ENCODE peak calls at places on chromosomes 3 and 15, in eight cellular contexts. O is PC-9, X is brain microvascular endothelial cell, V is bronchial epithelial cell, N is GM23248, H is SJSA1, R is adrenal gland, Q is endothelial cell of umbilical vein. I is an unnamed sample. For H3K36me3 and H3K27me3, the result is how much of the 10 kb centered on the place peaks cover.

GRCh38 chr15:38354321-38354929 is 99.5 kb upstream of the FAM98B start:
- DNase-seq in R (peak), O (peak), N (peak), X (peak), V (peak), Q (peak), H (peak), I (peak)

GRCh38 chr15:75928680-75929608 is 25.3 kb downstream of the FBXO22 start:
- DNase-seq in Q (no peak), N (peak), X (peak), O (no peak), V (peak), R (no peak), H (no peak), I (no peak)

GRCh38 chr3:127606086-127606805 is 8.0 kb downstream of the MCM2 start:
- DNase-seq in N (no peak), R (no peak), Q (no peak), O (no peak), X (no peak), H (no peak), V (no peak), I (no peak)

GRCh38 chr3:168165390-168166269 is 69.9 kb upstream of the GOLIM4 start:
- DNase-seq in R (peak), Q (peak), N (peak), V (peak), H (peak), X (peak), O (peak), I (peak)

GRCh38 chr3:174873832-174874231 is 14.7 kb downstream of the NAALADL2 start:
- DNase-seq in R (no peak), O (no peak), H (no peak), V (no peak), Q (no peak), N (no peak), X (no peak), I (no peak)

GRCh38 chr3:196821806-196822355 is 45.8 kb upstream of the SENP5 start:
- DNase-seq in X (no peak), R (no peak), O (no peak), Q (no peak), V (no peak), N (no peak), H (no peak), I (no peak)

GRCh38 chr3:69364354-69364753 is 21.5 kb downstream of the FRMD4B start:
- DNase-seq in H (no peak), N (peak), R (no peak), Q (no peak), O (peak), V (peak), X (no peak), I (no peak)

GRCh38 chr3:53384465-53385277 is 37.3 kb upstream of the DCP1A start:
- DNase-seq in X (no peak), V (no peak), H (no peak), N (no peak), Q (no peak), R (no peak), O (no peak), I (no peak)

GRCh38 chr3:151347432-151347831 is 18.1 kb upstream of the P2RY13 start:
- DNase-seq in R (peak), X (no peak), H (no peak), V (no peak), N (no peak), O (no peak), Q (no peak), I (no peak)

GRCh38 chr15:90059208-90059985 is 42.9 kb downstream of the IDH2 start:
- DNase-seq in Q (no peak), X (no peak), R (peak), H (no peak), O (no peak), V (peak), N (no peak), I (no peak)

GRCh38 chr3:194379651-194380050 is 10.1 kb upstream of the LRRC15 start:
- DNase-seq in N (no peak), X (no peak), O (no peak), Q (no peak), H (no peak), R (no peak), V (no peak), I (no peak)

GRCh38 chr15:60727661-60728060 is 248.7 kb upstream of the ICE2 start:
- DNase-seq in N (no peak), Q (no peak), V (no peak), X (no peak), R (no peak), H (no peak), O (no peak), I (no peak)

GRCh38 chr15:90225504-90226234 is 8.1 kb downstream of the CIB1 start:
- DNase-seq in X (no peak), N (no peak), V (no peak), O (no peak), Q (no peak), H (no peak), R (no peak), I (no peak)

GRCh38 chr15:71512281-71513016 is 297.9 kb upstream of the NR2E3 start:
- DNase-seq in X (no peak), R (no peak), O (no peak), H (no peak), Q (no peak), V (no peak), N (no peak), I (no peak)

GRCh38 chr3:50675179-50676030 is 678 bp downstream of the DOCK3 start:
- DNase-seq in R (peak), X (no peak), Q (no peak), O (no peak), V (no peak), N (peak), H (no peak), I (no peak)

GRCh38 chr3:30188713-30189112 is 417.7 kb upstream of the TGFBR2 start:
- DNase-seq in N (peak), O (peak), V (peak), Q (no peak), H (no peak), X (peak), R (no peak), I (peak)

GRCh38 chr3:32443471-32443870 is 51.8 kb downstream of the CMTM7 start:
- DNase-seq in R (no peak), Q (peak), N (peak), H (peak), X (peak), O (peak), V (peak), I (no peak)

GRCh38 chr3:189258261-189258660 is 86.5 kb downstream of the TPRG1 start:
- DNase-seq in O (no peak), X (no peak), H (no peak), N (no peak), V (no peak), R (no peak), Q (no peak), I (no peak)

GRCh38 chr15:83106994-83107840 is at the start of gene TM6SF1:
- DNase-seq in V (no peak), O (no peak), R (no peak), Q (peak), H (no peak), X (no peak), N (peak), I (no peak)

GRCh38 chr3:139427283-139428060 is 38.0 kb upstream of the COPB2 start:
- DNase-seq in Q (peak), V (peak), O (peak), R (no peak), N (peak), X (peak), H (no peak), I (peak)

DNA sequence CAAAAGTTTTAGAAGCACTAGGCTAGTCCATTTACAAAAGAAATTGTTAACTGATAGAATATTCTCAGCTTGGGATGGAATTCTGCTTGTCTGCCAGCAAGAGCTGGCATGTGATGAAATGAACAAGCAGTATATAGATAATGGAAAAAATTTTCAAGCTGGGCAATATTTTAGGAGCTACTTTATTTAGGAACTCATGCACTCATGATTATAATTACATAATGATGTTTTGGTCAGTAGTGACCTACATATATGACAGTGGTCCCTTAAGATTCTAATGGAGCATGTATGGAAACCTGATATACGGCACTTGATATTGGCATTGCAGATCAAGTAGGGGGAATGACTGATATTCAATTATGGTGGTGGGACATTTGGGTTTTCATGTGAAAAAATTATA is 6.1 kb downstream of the EAF1 start:
- DNase-seq in R (no peak), V (no peak), Q (no peak), H (no peak), O (no peak), X (no peak), N (no peak), I (no peak)
- H3K36me3 ChIP-seq in R (half or more), V (under half), Q (under half), H (half or more), O (under half), X (under half), N (half or more), I (under half)

GRCh38 chr15:48964898-48965297 is 1.2 kb upstream of the SHC4 start:
- DNase-seq in R (no peak), H (no peak), N (no peak), V (no peak), O (no peak), Q (no peak), X (no peak), I (no peak)

GRCh38 chr15:48962662-48963523 is 826 bp downstream of the SHC4 start:
- DNase-seq in R (peak), H (peak), V (peak), N (peak), Q (peak), X (peak), O (no peak), I (no peak)

GRCh38 chr15:48965972-48966371 is 2.3 kb upstream of the SHC4 start:
- DNase-seq in V (peak), R (no peak), N (peak), Q (no peak), O (no peak), X (peak), H (no peak), I (no peak)

GRCh38 chr15:48966595-48967301 is 3.0 kb upstream of the SHC4 start:
- DNase-seq in N (peak), V (peak), Q (no peak), H (no peak), O (peak), X (peak), R (no peak), I (peak)

DNA sequence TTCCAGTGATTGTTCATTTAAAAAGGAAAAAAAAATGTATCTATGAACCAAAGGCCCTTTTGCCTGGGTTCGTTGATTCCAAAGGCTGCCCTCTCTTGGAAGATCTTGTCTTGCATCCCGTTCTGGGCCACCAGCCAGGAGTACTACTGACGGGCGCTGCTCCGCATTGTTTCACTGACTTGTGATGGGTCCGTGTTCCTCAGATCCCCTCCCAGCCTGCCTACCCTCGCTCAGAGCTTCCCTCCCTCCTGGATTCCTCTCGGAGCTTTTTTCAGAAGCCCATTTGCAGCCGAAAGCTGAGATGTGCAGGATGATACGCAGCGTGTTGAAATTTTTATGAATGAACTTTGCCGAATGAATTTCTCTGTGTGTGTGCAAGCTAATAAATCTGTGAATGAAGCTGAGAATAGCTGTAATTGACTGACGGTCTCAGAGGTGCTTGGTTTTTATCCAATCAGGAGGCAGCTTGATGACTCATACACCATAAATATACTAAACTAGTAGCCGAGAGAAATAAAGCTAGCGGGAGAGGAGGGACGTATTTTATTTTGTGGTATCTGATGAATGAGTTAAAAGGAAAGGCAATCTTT is at the start of gene SHC4:
- DNase-seq in X (peak), H (peak), V (peak), O (peak), N (peak), R (peak), Q (peak), I (no peak)
- H3K4me3 ChIP-seq in X (peak), H (peak), V (peak), O (peak), N (peak), R (no peak), Q (peak), I (peak)

GRCh38 chr15:45128971-45129639 is 574 bp downstream of the DUOXA1 start:
- DNase-seq in H (no peak), R (no peak), N (peak), X (no peak), O (no peak), Q (no peak), V (no peak), I (no peak)
- H3K27me3 ChIP-seq in H (half or more), R (under half), N (under half), X (under half), O (under half), Q (half or more), V (under half), I (half or more)

DNA sequence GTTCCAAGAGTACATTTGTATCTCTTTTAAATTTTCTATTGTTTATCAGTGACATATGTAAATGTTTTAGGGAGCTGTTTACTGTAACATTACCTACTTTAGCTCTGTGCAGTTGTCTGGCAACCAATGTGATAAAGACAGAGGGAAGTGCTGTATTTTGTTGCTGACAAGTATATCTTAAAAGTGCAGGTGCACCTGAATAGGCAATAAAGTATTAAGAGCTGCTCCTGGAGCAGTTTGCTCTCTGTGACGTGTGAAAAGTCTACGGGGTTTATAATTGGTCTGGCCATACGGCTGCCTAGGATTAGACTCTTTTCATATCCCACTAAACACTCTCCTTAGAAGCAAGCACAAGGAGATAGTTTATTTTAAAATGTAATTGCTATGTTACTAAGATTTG is 178.3 kb downstream of the IGF1R start:
- DNase-seq in V (no peak), Q (no peak), H (no peak), R (no peak), X (no peak), N (no peak), O (no peak), I (no peak)
- H3K36me3 ChIP-seq in V (under half), Q (under half), H (under half), R (under half), X (under half), N (under half), O (under half), I (under half)

GRCh38 chr3:112131111-112131510 is 1.9 kb downstream of the GCSAM start:
- DNase-seq in X (no peak), R (no peak), V (no peak), H (no peak), Q (no peak), N (no peak), O (no peak), I (no peak)

GRCh38 chr3:112132088-112132487 is 960 bp downstream of the GCSAM start:
- DNase-seq in V (no peak), H (no peak), X (no peak), Q (no peak), O (no peak), N (no peak), R (no peak), I (no peak)

GRCh38 chr3:112133606-112134334 is 722 bp upstream of the GCSAM start:
- DNase-seq in N (no peak), O (no peak), V (no peak), R (no peak), X (no peak), Q (no peak), H (no peak), I (no peak)

GRCh38 chr3:112132975-112133448 is at the start of gene GCSAM:
- DNase-seq in R (peak), Q (no peak), N (no peak), H (no peak), X (no peak), V (peak), O (no peak), I (no peak)

DNA sequence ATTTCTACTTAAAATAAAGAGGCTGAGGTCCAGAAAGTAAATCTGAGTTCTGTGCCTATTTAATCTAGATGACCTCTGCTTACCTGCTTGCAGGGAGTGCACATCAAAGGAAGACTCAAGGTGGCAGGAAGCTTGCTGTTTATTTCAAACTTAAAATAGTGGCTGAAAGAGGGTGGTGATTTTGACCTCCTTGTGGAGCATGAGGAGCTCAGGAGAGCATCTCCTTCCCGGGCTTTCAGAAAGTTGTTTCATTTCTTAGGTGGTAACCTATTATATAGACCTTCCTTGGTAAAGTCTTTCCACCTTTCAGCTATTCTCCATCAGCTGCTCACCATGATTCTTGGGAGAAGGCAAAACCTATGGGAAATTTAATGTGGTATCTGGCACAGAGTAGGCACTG is 494 bp downstream of the GCSAM start:
- DNase-seq in H (no peak), Q (no peak), N (no peak), X (no peak), V (no peak), R (no peak), O (no peak), I (no peak)
- H3K4me3 ChIP-seq in H (no peak), Q (no peak), N (no peak), X (no peak), V (no peak), R (no peak), O (no peak), I (no peak)

GRCh38 chr3:56471771-56472170 is 3.5 kb upstream of the ERC2 start:
- DNase-seq in R (no peak), X (no peak), V (no peak), Q (no peak), O (no peak), N (no peak), H (no peak), I (no peak)
- H3K27me3 ChIP-seq in R (under half), X (under half), V (under half), Q (under half), O (under half), N (under half), H (under half), I (under half)

GRCh38 chr15:69751575-69751974 is 299.0 kb downstream of the RPLP1 start:
- DNase-seq in X (no peak), Q (no peak), N (no peak), H (no peak), V (no peak), O (no peak), R (no peak), I (no peak)

GRCh38 chr15:69755571-69756310 is 303.1 kb downstream of the RPLP1 start:
- DNase-seq in H (peak), O (no peak), X (no peak), R (no peak), Q (no peak), N (no peak), V (no peak), I (peak)

GRCh38 chr15:69756440-69756839 is 303.8 kb downstream of the RPLP1 start:
- DNase-seq in O (no peak), X (no peak), H (no peak), N (no peak), V (no peak), Q (no peak), R (no peak), I (no peak)

GRCh38 chr15:69753867-69754266 is 301.2 kb downstream of the RPLP1 start:
- DNase-seq in O (no peak), Q (no peak), N (no peak), H (no peak), V (no peak), X (no peak), R (no peak), I (no peak)

GRCh38 chr15:69754313-69754712 is 301.7 kb downstream of the RPLP1 start:
- DNase-seq in V (no peak), O (no peak), N (no peak), R (no peak), Q (no peak), H (no peak), X (no peak), I (no peak)
- H3K36me3 ChIP-seq in V (under half), O (under half), N (under half), R (under half), Q (under half), H (under half), X (under half), I (under half)

GRCh38 chr3:131350506-131350905 is 31.1 kb upstream of the NUDT16 start:
- DNase-seq in N (peak), H (no peak), V (peak), R (no peak), Q (no peak), O (peak), X (no peak), I (no peak)

GRCh38 chr3:131348911-131349310 is 32.7 kb upstream of the NUDT16 start:
- DNase-seq in H (no peak), N (no peak), O (no peak), X (no peak), Q (no peak), R (no peak), V (peak), I (no peak)

GRCh38 chr3:131353016-131353877 is 28.3 kb upstream of the NUDT16 start:
- DNase-seq in H (no peak), Q (no peak), R (no peak), X (no peak), V (no peak), O (peak), N (no peak), I (no peak)

GRCh38 chr3:131349946-131350347 is 31.6 kb upstream of the NUDT16 start:
- DNase-seq in V (peak), H (no peak), O (peak), R (peak), Q (no peak), X (peak), N (peak), I (no peak)

GRCh38 chr3:131349454-131349853 is 32.1 kb upstream of the NUDT16 start:
- DNase-seq in H (no peak), X (no peak), V (no peak), Q (no peak), N (no peak), R (no peak), O (no peak), I (no peak)
- H3K4me3 ChIP-seq in H (no peak), X (no peak), V (no peak), Q (no peak), N (peak), R (no peak), O (no peak), I (no peak)

DNA sequence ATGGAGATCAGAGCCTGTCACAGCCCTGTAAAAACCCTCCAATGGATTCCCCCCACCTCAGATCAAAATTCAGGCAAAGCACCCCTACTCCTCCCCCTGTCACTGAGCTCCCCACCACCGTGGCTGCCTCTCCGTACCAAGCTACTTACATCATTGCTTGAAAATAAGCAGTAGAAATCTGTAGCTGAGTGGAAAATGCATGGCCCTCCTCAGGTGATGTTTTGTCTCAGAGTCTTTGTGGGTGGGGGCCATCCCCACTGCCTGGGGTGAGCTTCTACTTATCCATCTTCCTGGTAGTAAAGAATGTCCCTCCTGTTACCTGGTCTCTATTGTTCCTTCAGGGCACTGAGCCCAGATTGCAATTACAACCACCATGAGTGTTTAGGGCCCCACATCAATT is 34.5 kb downstream of the SLCO2A1 start:
- DNase-seq in R (no peak), Q (no peak), V (no peak), X (no peak), H (no peak), N (no peak), O (no peak), I (no peak)
- H3K27me3 ChIP-seq in R (under half), Q (under half), V (under half), X (under half), H (under half), N (under half), O (under half), I (under half)

DNA sequence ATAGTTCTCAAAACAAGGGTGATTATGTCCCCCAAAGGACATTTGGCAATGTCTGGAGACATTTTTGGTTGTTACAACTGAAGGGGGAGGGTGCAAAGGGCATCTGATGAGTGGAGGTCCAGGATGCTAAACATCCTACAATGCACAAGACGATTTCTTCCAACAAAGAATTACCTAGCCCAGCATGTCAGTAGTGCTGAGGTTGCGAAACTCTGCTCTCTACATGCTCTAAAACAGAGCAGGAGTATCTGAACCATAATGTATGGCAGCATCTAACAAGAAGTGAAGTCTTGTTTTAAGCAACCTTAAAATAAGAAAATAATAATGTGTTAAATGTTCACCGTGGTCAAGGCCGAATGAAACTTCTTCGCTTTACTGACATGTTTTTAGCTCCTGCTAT is 7.0 kb downstream of the GYG1 start:
- DNase-seq in H (no peak), X (no peak), N (peak), R (no peak), Q (no peak), O (no peak), V (peak), I (no peak)
- H3K36me3 ChIP-seq in H (under half), X (under half), N (under half), R (under half), Q (under half), O (under half), V (under half), I (under half)

I was measured in kidney epithelial cell.